ENCODE peak calls at places on chromosomes 6 and 20, in four cellular contexts. One of them, this sample, is unnamed.

GRCh38 chr6:49462927-49463611 is at the start of the genes CENPQ and MMUT:
- DNase-seq in endothelial cell: peak; percentile 92
- DNase-seq in GOT3: peak; percentile 53
- DNase-seq in M059J: peak; percentile 98
- DNase-seq in this sample: peak; percentile 94

GRCh38 chr20:54479138-54479906 is 3.9 kb downstream of the DOK5 start:
- DNase-seq in M059J: peak; percentile 37
- DNase-seq in GOT3: no peak
- DNase-seq in endothelial cell: no peak
- DNase-seq in this sample: peak; percentile 31

GRCh38 chr6:147779624-147780023 is 271.1 kb downstream of the SAMD5 start:
- DNase-seq in M059J: no peak
- DNase-seq in endothelial cell: no peak
- DNase-seq in GOT3: no peak
- DNase-seq in this sample: no peak

GRCh38 chr6:157849288-157850017 is 26.4 kb downstream of the SNX9 start:
- DNase-seq in endothelial cell: no peak
- DNase-seq in M059J: no peak
- DNase-seq in GOT3: no peak
- DNase-seq in this sample: no peak

GRCh38 chr6:149138093-149138492 is 179.4 kb upstream of the TAB2 start:
- DNase-seq in M059J: no peak
- DNase-seq in endothelial cell: no peak
- DNase-seq in GOT3: no peak
- DNase-seq in this sample: no peak

GRCh38 chr6:44704240-44705150 is 317.0 kb downstream of the CDC5L start:
- DNase-seq in GOT3: no peak
- DNase-seq in M059J: no peak
- DNase-seq in endothelial cell: no peak
- DNase-seq in this sample: no peak

GRCh38 chr20:39429716-39430115 is 467.6 kb downstream of the DHX35 start:
- DNase-seq in endothelial cell: peak; percentile 4
- DNase-seq in GOT3: no peak
- DNase-seq in M059J: peak; percentile 32
- DNase-seq in this sample: no peak

GRCh38 chr20:63021356-63022321 is 14.9 kb upstream of the BHLHE23 start:
- DNase-seq in GOT3: no peak
- DNase-seq in M059J: no peak
- DNase-seq in endothelial cell: no peak
- DNase-seq in this sample: no peak

GRCh38 chr6:37049735-37049989 is 44.2 kb downstream of the FGD2 start:
- DNase-seq in endothelial cell: no peak
- DNase-seq in GOT3: no peak
- DNase-seq in M059J: no peak
- DNase-seq in this sample: no peak

GRCh38 chr6:108800510-108800909 is 47.7 kb upstream of the ARMC2 start:
- DNase-seq in M059J: peak; percentile 37
- DNase-seq in GOT3: no peak
- DNase-seq in endothelial cell: no peak
- DNase-seq in this sample: no peak

GRCh38 chr6:148203970-148204369 is 138.7 kb upstream of the SASH1 start:
- DNase-seq in GOT3: no peak
- DNase-seq in endothelial cell: no peak
- DNase-seq in M059J: peak; percentile 91
- DNase-seq in this sample: no peak

GRCh38 chr6:99185525-99185924 is 163.9 kb downstream of the FAXC start:
- DNase-seq in M059J: no peak
- DNase-seq in endothelial cell: no peak
- DNase-seq in GOT3: no peak
- DNase-seq in this sample: no peak

GRCh38 chr20:57746201-57746600 is 36.4 kb upstream of the PMEPA1 start:
- DNase-seq in endothelial cell: no peak
- DNase-seq in M059J: no peak
- DNase-seq in GOT3: no peak
- DNase-seq in this sample: no peak

GRCh38 chr20:45373353-45374100 is 4.6 kb downstream of the TP53TG5 start:
- DNase-seq in endothelial cell: peak; percentile 90
- DNase-seq in M059J: peak; percentile 41
- DNase-seq in GOT3: peak; percentile 47
- DNase-seq in this sample: peak; percentile 87

GRCh38 chr20:11270566-11270965 is 596.8 kb upstream of the JAG1 start:
- DNase-seq in M059J: no peak
- DNase-seq in GOT3: no peak
- DNase-seq in endothelial cell: no peak
- DNase-seq in this sample: no peak

GRCh38 chr6:88761237-88762031 is 202.0 kb downstream of the RNGTT start:
- DNase-seq in endothelial cell: no peak
- DNase-seq in M059J: no peak
- DNase-seq in GOT3: no peak
- DNase-seq in this sample: no peak

GRCh38 chr6:82980086-82980485 is 85.6 kb downstream of the UBE3D start:
- DNase-seq in M059J: peak; percentile 83
- DNase-seq in endothelial cell: no peak
- DNase-seq in GOT3: no peak
- DNase-seq in this sample: no peak

GRCh38 chr6:115838763-115839401 is 221.8 kb downstream of the FRK start:
- DNase-seq in GOT3: no peak
- DNase-seq in endothelial cell: peak; percentile 47
- DNase-seq in M059J: peak; percentile 19
- DNase-seq in this sample: peak; percentile 55

GRCh38 chr6:29702519-29703103 is 20.6 kb upstream of the HLA-F start:
- DNase-seq in endothelial cell: peak; percentile 82
- DNase-seq in GOT3: no peak
- DNase-seq in M059J: peak; percentile 42
- DNase-seq in this sample: peak; percentile 12

GRCh38 chr6:144543006-144543871 is 258.1 kb downstream of the UTRN start:
- DNase-seq in M059J: peak; percentile 97
- DNase-seq in GOT3: no peak
- DNase-seq in endothelial cell: no peak
- DNase-seq in this sample: peak; percentile 5

GRCh38 chr20:58306421-58307261 is 2.9 kb upstream of the RAB22A start:
- DNase-seq in endothelial cell: no peak
- DNase-seq in GOT3: no peak
- DNase-seq in M059J: peak; percentile 98
- DNase-seq in this sample: no peak

GRCh38 chr6:49527315-49527714 is 23.2 kb upstream of the C6orf141 start:
- DNase-seq in endothelial cell: no peak
- DNase-seq in GOT3: no peak
- DNase-seq in M059J: no peak
- DNase-seq in this sample: no peak

GRCh38 chr6:112575309-112575834 is 228.2 kb downstream of the RFPL4B start:
- DNase-seq in endothelial cell: no peak
- DNase-seq in GOT3: no peak
- DNase-seq in M059J: no peak
- DNase-seq in this sample: no peak

GRCh38 chr6:155301867-155302266 is 12.4 kb downstream of the TFB1M start:
- DNase-seq in GOT3: no peak
- DNase-seq in endothelial cell: no peak
- DNase-seq in M059J: peak; percentile 59
- DNase-seq in this sample: no peak

GRCh38 chr6:113565306-113565705 is 291.8 kb upstream of the MARCKS start:
- DNase-seq in endothelial cell: no peak
- DNase-seq in GOT3: no peak
- DNase-seq in M059J: no peak
- DNase-seq in this sample: no peak

This sample was measured in LoVo.